ENCODE peak calls at places on chromosomes 3 and 15, in six cellular contexts. S is dorsolateral prefrontal cortex, Z is left colon, I is thoracic aorta, K is GM12891, D is HL-60. L is an unnamed sample.

GRCh38 chr3:184129012-184129411 is 6.1 kb upstream of the EIF2B5 start:
- DNase-seq in Z (peak; percentile 26), I (no peak), S (no peak), K (no peak), D (no peak), L (no peak)

GRCh38 chr3:9778102-9778501 is 8.4 kb upstream of the CAMK1 start:
- DNase-seq in D (no peak), K (no peak), Z (no peak), I (no peak), S (no peak), L (no peak)

GRCh38 chr3:184261270-184262165 is at the start of gene CAMK2N2:
- DNase-seq in S (peak; percentile 65), K (peak; percentile 79), Z (peak; percentile 66), I (no peak), D (no peak), L (peak; percentile 39)

GRCh38 chr3:15647629-15648167 is 46.2 kb downstream of the BTD start:
- DNase-seq in I (no peak), K (peak; percentile 47), D (no peak), S (no peak), Z (no peak), L (no peak)

GRCh38 chr3:72606005-72606800 is 242.0 kb downstream of the SHQ1 start:
- DNase-seq in K (no peak), D (no peak), Z (no peak), I (no peak), S (no peak), L (no peak)

GRCh38 chr15:69843927-69844326 is 253.8 kb downstream of the TLE3 start:
- DNase-seq in Z (no peak), K (no peak), S (no peak), D (no peak), I (no peak), L (no peak)

GRCh38 chr3:124456506-124456905 is 273.7 kb upstream of the UMPS start:
- DNase-seq in Z (no peak), S (no peak), K (no peak), I (no peak), D (no peak), L (no peak)

GRCh38 chr3:52434491-52435115 is 10.3 kb downstream of the SEMA3G start:
- DNase-seq in S (no peak), Z (no peak), I (no peak), K (no peak), D (no peak), L (no peak)

GRCh38 chr15:53837263-53837662 is 77.8 kb upstream of the WDR72 start:
- DNase-seq in S (no peak), Z (peak; percentile 83), K (no peak), I (no peak), D (no peak), L (no peak)

GRCh38 chr15:50531763-50532162 is 14.7 kb downstream of the USP50 start:
- DNase-seq in D (no peak), Z (no peak), K (no peak), S (no peak), I (no peak), L (no peak)

GRCh38 chr15:39621210-39621609 is 40.3 kb downstream of the THBS1 start:
- DNase-seq in D (no peak), K (no peak), S (no peak), I (no peak), Z (no peak), L (no peak)

GRCh38 chr15:91942676-91943417 is 89.3 kb downstream of the SLCO3A1 start:
- DNase-seq in S (no peak), Z (peak; percentile 69), K (no peak), D (peak; percentile 94), I (peak; percentile 66), L (no peak)

GRCh38 chr15:91609231-91609630 is 244.3 kb upstream of the SLCO3A1 start:
- DNase-seq in Z (no peak), D (no peak), I (no peak), K (no peak), S (no peak), L (no peak)

GRCh38 chr3:76040946-76041345 is 255.6 kb upstream of the ZNF717 start:
- DNase-seq in S (no peak), D (no peak), K (no peak), I (no peak), Z (no peak), L (no peak)

GRCh38 chr3:174329321-174329720 is 529.8 kb upstream of the NAALADL2 start:
- DNase-seq in D (no peak), K (no peak), Z (no peak), I (no peak), S (no peak), L (no peak)

GRCh38 chr15:32683906-32684584 is 33.8 kb upstream of the GREM1 start:
- DNase-seq in Z (no peak), K (no peak), S (no peak), I (no peak), D (peak; percentile 38), L (no peak)

L was measured in effector CD4-positive, alpha-beta T cell.